ENCODE peak calls at places on chromosomes 7 and 10, in five cellular contexts. One of them, this sample, is unnamed.

GRCh38 chr10:73887038-73888015 is 13.0 kb upstream of the CAMK2G start:
- DNase-seq in psoas muscle: peak; percentile 83
- DNase-seq in PC-3: peak; percentile 100
- DNase-seq in OCI-LY7: no peak
- DNase-seq in tibial artery: peak; percentile 83
- DNase-seq in this sample: peak; percentile 85

GRCh38 chr10:132304756-132305509 is 2.8 kb downstream of the STK32C start:
- DNase-seq in psoas muscle: no peak
- DNase-seq in PC-3: no peak
- DNase-seq in OCI-LY7: no peak
- DNase-seq in tibial artery: no peak
- DNase-seq in this sample: peak; percentile 58

GRCh38 chr10:17250736-17251135 is 22.7 kb downstream of the VIM start:
- DNase-seq in psoas muscle: no peak
- DNase-seq in PC-3: peak; percentile 5
- DNase-seq in OCI-LY7: no peak
- DNase-seq in tibial artery: no peak
- DNase-seq in this sample: no peak

GRCh38 chr10:104209575-104210198 is 22.5 kb downstream of the CFAP43 start:
- DNase-seq in psoas muscle: no peak
- DNase-seq in PC-3: peak; percentile 55
- DNase-seq in OCI-LY7: peak; percentile 31
- DNase-seq in tibial artery: peak; percentile 21
- DNase-seq in this sample: no peak

GRCh38 chr10:30002438-30003266 is 56.7 kb downstream of the JCAD start:
- DNase-seq in psoas muscle: peak; percentile 71
- DNase-seq in PC-3: peak; percentile 81
- DNase-seq in OCI-LY7: peak; percentile 51
- DNase-seq in tibial artery: peak; percentile 76
- DNase-seq in this sample: no peak

GRCh38 chr10:97888641-97889262 is 39.1 kb downstream of the GOLGA7B start:
- DNase-seq in psoas muscle: no peak
- DNase-seq in PC-3: peak; percentile 78
- DNase-seq in OCI-LY7: no peak
- DNase-seq in tibial artery: no peak
- DNase-seq in this sample: peak; percentile 93

GRCh38 chr7:83863906-83864305 is 215.0 kb upstream of the SEMA3E start:
- DNase-seq in psoas muscle: no peak
- DNase-seq in PC-3: no peak
- DNase-seq in OCI-LY7: no peak
- DNase-seq in tibial artery: no peak
- DNase-seq in this sample: no peak

GRCh38 chr7:14293434-14293833 is 304.0 kb upstream of the ETV1 start:
- DNase-seq in psoas muscle: no peak
- DNase-seq in PC-3: no peak
- DNase-seq in OCI-LY7: no peak
- DNase-seq in tibial artery: no peak
- DNase-seq in this sample: no peak

GRCh38 chr10:76874151-76874550 is 763.5 kb downstream of the KCNMA1 start:
- DNase-seq in psoas muscle: peak; percentile 27
- DNase-seq in PC-3: peak; percentile 87
- DNase-seq in OCI-LY7: no peak
- DNase-seq in tibial artery: peak; percentile 81
- DNase-seq in this sample: peak; percentile 92

GRCh38 chr10:132784582-132785432 is 1.1 kb downstream of the NKX6-2 start:
- DNase-seq in psoas muscle: no peak
- DNase-seq in PC-3: no peak
- DNase-seq in OCI-LY7: no peak
- DNase-seq in tibial artery: no peak
- DNase-seq in this sample: peak; percentile 94

GRCh38 chr10:70737977-70738376 is 47.2 kb downstream of the TBATA start:
- DNase-seq in psoas muscle: no peak
- DNase-seq in PC-3: no peak
- DNase-seq in OCI-LY7: no peak
- DNase-seq in tibial artery: no peak
- DNase-seq in this sample: no peak

GRCh38 chr10:1366277-1366676 is 310.1 kb downstream of the WDR37 start:
- DNase-seq in psoas muscle: no peak
- DNase-seq in PC-3: no peak
- DNase-seq in OCI-LY7: no peak
- DNase-seq in tibial artery: no peak
- DNase-seq in this sample: no peak

GRCh38 chr10:110410329-110411046 is 87.2 kb upstream of the DUSP5 start:
- DNase-seq in psoas muscle: peak; percentile 35
- DNase-seq in PC-3: peak; percentile 95
- DNase-seq in OCI-LY7: no peak
- DNase-seq in tibial artery: no peak
- DNase-seq in this sample: peak; percentile 94

GRCh38 chr7:128830231-128831177 is at the start of gene FLNC:
- DNase-seq in psoas muscle: peak; percentile 78
- DNase-seq in PC-3: peak; percentile 44
- DNase-seq in OCI-LY7: no peak
- DNase-seq in tibial artery: peak; percentile 65
- DNase-seq in this sample: peak; percentile 92

GRCh38 chr7:79034733-79035132 is 418.7 kb downstream of the MAGI2 start:
- DNase-seq in psoas muscle: no peak
- DNase-seq in PC-3: no peak
- DNase-seq in OCI-LY7: no peak
- DNase-seq in tibial artery: no peak
- DNase-seq in this sample: no peak

GRCh38 chr7:139797607-139798006 is 19.8 kb upstream of the HIPK2 start:
- DNase-seq in psoas muscle: no peak
- DNase-seq in PC-3: no peak
- DNase-seq in OCI-LY7: no peak
- DNase-seq in tibial artery: no peak
- DNase-seq in this sample: no peak

GRCh38 chr7:2978403-2978802 is 65.3 kb downstream of the CARD11 start:
- DNase-seq in psoas muscle: no peak
- DNase-seq in PC-3: peak; percentile 18
- DNase-seq in OCI-LY7: peak; percentile 94
- DNase-seq in tibial artery: no peak
- DNase-seq in this sample: no peak

GRCh38 chr7:101743995-101744360 is 73.4 kb upstream of the CUX1 start:
- DNase-seq in psoas muscle: no peak
- DNase-seq in PC-3: no peak
- DNase-seq in OCI-LY7: peak; percentile 78
- DNase-seq in tibial artery: no peak
- DNase-seq in this sample: peak; percentile 64

GRCh38 chr10:51892313-51892712 is 192.9 kb upstream of the CSTF2T start:
- DNase-seq in psoas muscle: no peak
- DNase-seq in PC-3: no peak
- DNase-seq in OCI-LY7: no peak
- DNase-seq in tibial artery: no peak
- DNase-seq in this sample: no peak

GRCh38 chr10:13659887-13660544 is 73.3 kb downstream of the PRPF18 start:
- DNase-seq in psoas muscle: peak; percentile 72
- DNase-seq in PC-3: peak; percentile 27
- DNase-seq in OCI-LY7: peak; percentile 43
- DNase-seq in tibial artery: peak; percentile 55
- DNase-seq in this sample: peak; percentile 97

GRCh38 chr10:101043356-101043707 is 12.3 kb downstream of the SFXN3 start:
- DNase-seq in psoas muscle: no peak
- DNase-seq in PC-3: no peak
- DNase-seq in OCI-LY7: no peak
- DNase-seq in tibial artery: no peak
- DNase-seq in this sample: peak; percentile 90

GRCh38 chr7:151060416-151061234 is 1.2 kb downstream of the SLC4A2 start:
- DNase-seq in psoas muscle: no peak
- DNase-seq in PC-3: peak; percentile 60
- DNase-seq in OCI-LY7: peak; percentile 26
- DNase-seq in tibial artery: no peak
- DNase-seq in this sample: peak; percentile 95
- TF ChIP-seq CTCF in psoas muscle: no peak
- TF ChIP-seq CTCF in PC-3: peak; percentile 34
- TF ChIP-seq CTCF in OCI-LY7: peak; percentile 68
- TF ChIP-seq CTCF in tibial artery: no peak
- TF ChIP-seq CTCF in this sample: no peak

DNA sequence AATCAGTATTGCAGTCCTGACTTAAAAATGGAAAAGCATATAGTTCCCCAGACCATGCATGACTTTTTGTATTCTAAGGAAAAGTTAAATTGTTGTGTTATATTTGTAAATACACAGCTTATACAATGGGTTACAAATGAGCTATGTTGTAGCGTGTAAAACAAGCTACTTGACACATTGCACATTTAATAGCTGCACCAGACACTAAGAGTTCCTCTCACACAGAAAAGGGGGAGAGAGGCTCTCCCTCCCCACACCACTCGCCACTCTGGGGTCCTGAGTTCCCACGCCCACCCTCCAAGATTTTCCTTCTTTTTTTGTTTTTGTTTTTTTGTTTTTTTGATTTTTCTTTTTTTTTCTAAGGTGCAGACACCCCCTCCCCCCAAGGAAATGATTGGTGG is 6.3 kb downstream of the KLF6 start:
- DNase-seq in psoas muscle: no peak
- DNase-seq in PC-3: no peak
- DNase-seq in OCI-LY7: no peak
- DNase-seq in tibial artery: no peak
- DNase-seq in this sample: peak; percentile 55
- H3K4me1 ChIP-seq in psoas muscle: peaks cover 68% of the 10 kb centered on the region
- H3K4me1 ChIP-seq in PC-3: peaks cover 65% of the 10 kb centered on the region
- H3K4me1 ChIP-seq in OCI-LY7: peaks cover 17% of the 10 kb centered on the region
- H3K4me1 ChIP-seq in tibial artery: peaks cover 65% of the 10 kb centered on the region
- H3K4me1 ChIP-seq in this sample: peaks cover 72% of the 10 kb centered on the region

GRCh38 chr7:106865130-106866115 is at the start of gene PIK3CG:
- DNase-seq in psoas muscle: no peak
- DNase-seq in PC-3: no peak
- DNase-seq in OCI-LY7: peak; percentile 87
- DNase-seq in tibial artery: no peak
- DNase-seq in this sample: no peak
- H3K4me3 ChIP-seq in psoas muscle: peak within 1 kb of the TSS; percentile 49
- H3K4me3 ChIP-seq in PC-3: no peak within 1 kb of the TSS
- H3K4me3 ChIP-seq in OCI-LY7: peak within 1 kb of the TSS; percentile 82
- H3K4me3 ChIP-seq in tibial artery: peak within 1 kb of the TSS; percentile 25
- H3K4me3 ChIP-seq in this sample: no peak within 1 kb of the TSS

DNA sequence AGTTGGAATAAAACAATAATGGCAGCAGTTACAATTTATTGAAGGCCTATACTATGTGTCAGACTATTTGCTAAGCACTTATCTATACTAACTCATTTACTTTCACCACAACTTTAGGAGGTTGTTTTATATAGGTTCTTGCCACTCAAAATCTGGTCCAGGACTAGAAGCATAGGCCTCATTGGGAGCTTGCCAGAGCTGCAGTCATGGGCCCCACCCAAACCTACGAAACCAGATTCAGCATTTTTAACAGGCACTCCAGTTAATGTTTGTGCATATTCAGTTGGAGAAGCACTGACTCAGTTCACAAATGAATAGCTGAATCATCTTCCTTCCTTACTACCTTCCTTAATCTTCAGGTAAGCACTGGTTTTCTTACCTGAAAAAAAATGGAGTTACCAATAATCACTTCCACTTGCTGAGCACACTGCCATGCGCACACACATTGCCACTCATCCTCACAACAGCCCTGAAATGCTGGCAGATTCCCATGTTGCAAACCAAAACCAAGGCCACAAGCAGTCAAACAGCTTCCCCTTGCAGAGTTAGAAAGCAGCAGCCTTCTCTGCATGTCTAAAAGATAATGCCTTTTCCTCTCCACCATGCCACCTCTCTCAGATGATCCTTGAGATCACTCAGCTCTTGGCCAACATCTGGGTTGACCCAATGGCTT is 122.4 kb downstream of the SLC16A9 start:
- DNase-seq in psoas muscle: no peak
- DNase-seq in PC-3: peak; percentile 100
- DNase-seq in OCI-LY7: no peak
- DNase-seq in tibial artery: no peak
- DNase-seq in this sample: no peak
- TF ChIP-seq CTCF in psoas muscle: no peak
- TF ChIP-seq CTCF in PC-3: no peak
- TF ChIP-seq CTCF in OCI-LY7: no peak
- TF ChIP-seq CTCF in tibial artery: no peak
- TF ChIP-seq CTCF in this sample: no peak